ENCODE peak calls at places on chromosome 6, in ten cellular contexts. One of them, this sample, is unnamed.
A peak's percentile ranks its signal among the peaks of the same experiment; 100 is the strongest.

GRCh38 chr6:13304580-13305255 is 23.6 kb downstream of the TBC1D7 start:
- DNase-seq in germinal center: peak; percentile 67
- DNase-seq in neural progenitor cell: no peak
- DNase-seq in substantia nigra: peak; percentile 43
- DNase-seq in A549: no peak
- DNase-seq in activated naive CD8-positive, alpha-beta T cell treated with anti-CD3 and anti-CD28 coated beads for 36 hours: no peak
- DNase-seq in NCI-H69: no peak
- DNase-seq in colonic mucosa: no peak
- DNase-seq in COR-L47: no peak
- DNase-seq in NCI-H2081: no peak
- DNase-seq in this sample: no peak

GRCh38 chr6:90103056-90103793 is 193.4 kb downstream of the BACH2 start:
- DNase-seq in germinal center: no peak
- DNase-seq in NCI-H69: peak; percentile 26
- DNase-seq in substantia nigra: no peak
- DNase-seq in neural progenitor cell: no peak
- DNase-seq in activated naive CD8-positive, alpha-beta T cell treated with anti-CD3 and anti-CD28 coated beads for 36 hours: no peak
- DNase-seq in COR-L47: no peak
- DNase-seq in colonic mucosa: no peak
- DNase-seq in A549: peak; percentile 9
- DNase-seq in NCI-H2081: no peak
- DNase-seq in this sample: no peak

GRCh38 chr6:26232950-26233607 is 131.9 kb upstream of the BTN3A2 start:
- DNase-seq in A549: peak; percentile 75
- DNase-seq in NCI-H2081: no peak
- DNase-seq in activated naive CD8-positive, alpha-beta T cell treated with anti-CD3 and anti-CD28 coated beads for 36 hours: peak; percentile 62
- DNase-seq in colonic mucosa: no peak
- DNase-seq in neural progenitor cell: peak; percentile 39
- DNase-seq in NCI-H69: peak; percentile 88
- DNase-seq in COR-L47: no peak
- DNase-seq in substantia nigra: no peak
- DNase-seq in germinal center: peak; percentile 18
- DNase-seq in this sample: no peak

GRCh38 chr6:114747995-114748625 is 405.3 kb upstream of the HS3ST5 start:
- DNase-seq in substantia nigra: peak; percentile 64
- DNase-seq in NCI-H69: peak; percentile 60
- DNase-seq in NCI-H2081: peak; percentile 20
- DNase-seq in germinal center: no peak
- DNase-seq in activated naive CD8-positive, alpha-beta T cell treated with anti-CD3 and anti-CD28 coated beads for 36 hours: peak; percentile 8
- DNase-seq in neural progenitor cell: peak; percentile 58
- DNase-seq in A549: peak; percentile 31
- DNase-seq in colonic mucosa: peak; percentile 30
- DNase-seq in COR-L47: no peak
- DNase-seq in this sample: peak; percentile 49

GRCh38 chr6:57174511-57174907 is 2.4 kb downstream of the BAG2 start:
- DNase-seq in activated naive CD8-positive, alpha-beta T cell treated with anti-CD3 and anti-CD28 coated beads for 36 hours: no peak
- DNase-seq in neural progenitor cell: no peak
- DNase-seq in A549: no peak
- DNase-seq in substantia nigra: no peak
- DNase-seq in NCI-H69: no peak
- DNase-seq in germinal center: no peak
- DNase-seq in colonic mucosa: no peak
- DNase-seq in NCI-H2081: no peak
- DNase-seq in COR-L47: no peak
- DNase-seq in this sample: no peak

GRCh38 chr6:12911387-12911960 is 194.9 kb downstream of the PHACTR1 start:
- DNase-seq in NCI-H2081: peak; percentile 60
- DNase-seq in substantia nigra: no peak
- DNase-seq in activated naive CD8-positive, alpha-beta T cell treated with anti-CD3 and anti-CD28 coated beads for 36 hours: no peak
- DNase-seq in colonic mucosa: no peak
- DNase-seq in NCI-H69: peak; percentile 38
- DNase-seq in COR-L47: peak; percentile 28
- DNase-seq in germinal center: no peak
- DNase-seq in A549: peak; percentile 19
- DNase-seq in neural progenitor cell: peak; percentile 23
- DNase-seq in this sample: peak; percentile 29

GRCh38 chr6:10412948-10413849 is 1.7 kb downstream of the TFAP2A start:
- DNase-seq in A549: peak; percentile 32
- DNase-seq in NCI-H69: peak; percentile 71
- DNase-seq in colonic mucosa: no peak
- DNase-seq in activated naive CD8-positive, alpha-beta T cell treated with anti-CD3 and anti-CD28 coated beads for 36 hours: no peak
- DNase-seq in substantia nigra: no peak
- DNase-seq in neural progenitor cell: peak; percentile 14
- DNase-seq in germinal center: no peak
- DNase-seq in COR-L47: peak; percentile 49
- DNase-seq in NCI-H2081: peak; percentile 67
- DNase-seq in this sample: no peak

GRCh38 chr6:43088654-43089056 is 12.5 kb downstream of the PTK7 start:
- DNase-seq in COR-L47: no peak
- DNase-seq in colonic mucosa: no peak
- DNase-seq in activated naive CD8-positive, alpha-beta T cell treated with anti-CD3 and anti-CD28 coated beads for 36 hours: no peak
- DNase-seq in substantia nigra: no peak
- DNase-seq in NCI-H2081: no peak
- DNase-seq in neural progenitor cell: no peak
- DNase-seq in A549: no peak
- DNase-seq in germinal center: no peak
- DNase-seq in NCI-H69: peak; percentile 48
- DNase-seq in this sample: no peak

GRCh38 chr6:39979461-39980328 is 45.4 kb upstream of the MOCS1 start:
- DNase-seq in NCI-H69: no peak
- DNase-seq in neural progenitor cell: no peak
- DNase-seq in NCI-H2081: no peak
- DNase-seq in germinal center: no peak
- DNase-seq in COR-L47: no peak
- DNase-seq in activated naive CD8-positive, alpha-beta T cell treated with anti-CD3 and anti-CD28 coated beads for 36 hours: no peak
- DNase-seq in substantia nigra: no peak
- DNase-seq in A549: no peak
- DNase-seq in colonic mucosa: no peak
- DNase-seq in this sample: no peak

GRCh38 chr6:66161546-66162108 is 454.6 kb upstream of the EYS start:
- DNase-seq in colonic mucosa: no peak
- DNase-seq in substantia nigra: no peak
- DNase-seq in germinal center: no peak
- DNase-seq in NCI-H69: peak; percentile 27
- DNase-seq in A549: no peak
- DNase-seq in NCI-H2081: peak; percentile 0
- DNase-seq in neural progenitor cell: no peak
- DNase-seq in COR-L47: peak; percentile 0
- DNase-seq in activated naive CD8-positive, alpha-beta T cell treated with anti-CD3 and anti-CD28 coated beads for 36 hours: no peak
- DNase-seq in this sample: no peak

GRCh38 chr6:27795697-27796494 is 116.3 kb downstream of the OR2B2 start:
- DNase-seq in neural progenitor cell: peak; percentile 79
- DNase-seq in activated naive CD8-positive, alpha-beta T cell treated with anti-CD3 and anti-CD28 coated beads for 36 hours: peak; percentile 32
- DNase-seq in germinal center: peak; percentile 63
- DNase-seq in COR-L47: peak; percentile 75
- DNase-seq in NCI-H2081: peak; percentile 89
- DNase-seq in NCI-H69: peak; percentile 87
- DNase-seq in colonic mucosa: peak; percentile 88
- DNase-seq in A549: peak; percentile 86
- DNase-seq in substantia nigra: no peak
- DNase-seq in this sample: peak; percentile 89

This sample was measured in NCI-H2171 treated with DMSO at 0.1 percent for 48 hours.